ENCODE peak calls at places on chromosomes 3 and 15, in four cellular contexts. One of them, this sample, is unnamed.

GRCh38 chr15:45402955-45403892 is 24.9 kb upstream of the GATM start:
- DNase-seq in left kidney: peak; percentile 65
- DNase-seq in activated naive CD8-positive, alpha-beta T cell treated with anti-CD3 and anti-CD28 coated beads for 36 hours: peak; percentile 18
- DNase-seq in H1: no peak
- DNase-seq in this sample: peak; percentile 66

GRCh38 chr15:63157891-63158431 is 684 bp upstream of the RPS27L start:
- DNase-seq in left kidney: peak; percentile 94
- DNase-seq in activated naive CD8-positive, alpha-beta T cell treated with anti-CD3 and anti-CD28 coated beads for 36 hours: peak; percentile 17
- DNase-seq in H1: no peak
- DNase-seq in this sample: peak; percentile 69

GRCh38 chr3:185729335-185729715 is 95.5 kb downstream of the IGF2BP2 start:
- DNase-seq in left kidney: no peak
- DNase-seq in activated naive CD8-positive, alpha-beta T cell treated with anti-CD3 and anti-CD28 coated beads for 36 hours: no peak
- DNase-seq in H1: no peak
- DNase-seq in this sample: peak; percentile 44

GRCh38 chr3:114299421-114299820 is 5.6 kb downstream of the TIGIT start:
- DNase-seq in left kidney: peak; percentile 16
- DNase-seq in activated naive CD8-positive, alpha-beta T cell treated with anti-CD3 and anti-CD28 coated beads for 36 hours: peak; percentile 26
- DNase-seq in H1: no peak
- DNase-seq in this sample: peak; percentile 35

GRCh38 chr3:57029924-57030323 is 30.5 kb upstream of the SPATA12 start:
- DNase-seq in left kidney: peak; percentile 90
- DNase-seq in activated naive CD8-positive, alpha-beta T cell treated with anti-CD3 and anti-CD28 coated beads for 36 hours: no peak
- DNase-seq in H1: no peak
- DNase-seq in this sample: no peak

GRCh38 chr15:100763764-100764750 is 115.6 kb upstream of the ALDH1A3 start:
- DNase-seq in left kidney: no peak
- DNase-seq in activated naive CD8-positive, alpha-beta T cell treated with anti-CD3 and anti-CD28 coated beads for 36 hours: no peak
- DNase-seq in H1: no peak
- DNase-seq in this sample: no peak

GRCh38 chr15:98597666-98598065 is 50.7 kb upstream of the IGF1R start:
- DNase-seq in left kidney: no peak
- DNase-seq in activated naive CD8-positive, alpha-beta T cell treated with anti-CD3 and anti-CD28 coated beads for 36 hours: no peak
- DNase-seq in H1: no peak
- DNase-seq in this sample: no peak

GRCh38 chr3:4983739-4984510 is 4.7 kb downstream of the BHLHE40 start:
- DNase-seq in left kidney: no peak
- DNase-seq in activated naive CD8-positive, alpha-beta T cell treated with anti-CD3 and anti-CD28 coated beads for 36 hours: peak; percentile 78
- DNase-seq in H1: no peak
- DNase-seq in this sample: peak; percentile 98

GRCh38 chr3:47961815-47962606 is 54.2 kb downstream of the MAP4 start:
- DNase-seq in left kidney: peak; percentile 79
- DNase-seq in activated naive CD8-positive, alpha-beta T cell treated with anti-CD3 and anti-CD28 coated beads for 36 hours: peak; percentile 1
- DNase-seq in H1: no peak
- DNase-seq in this sample: peak; percentile 8

GRCh38 chr3:126375835-126376331 is 18.7 kb upstream of the KLF15 start:
- DNase-seq in left kidney: no peak
- DNase-seq in activated naive CD8-positive, alpha-beta T cell treated with anti-CD3 and anti-CD28 coated beads for 36 hours: no peak
- DNase-seq in H1: no peak
- DNase-seq in this sample: no peak

GRCh38 chr15:82548700-82549099 is 8.4 kb upstream of the RPS17 start:
- DNase-seq in left kidney: no peak
- DNase-seq in activated naive CD8-positive, alpha-beta T cell treated with anti-CD3 and anti-CD28 coated beads for 36 hours: no peak
- DNase-seq in H1: no peak
- DNase-seq in this sample: no peak

GRCh38 chr3:19103510-19103909 is 44.8 kb upstream of the KCNH8 start:
- DNase-seq in left kidney: no peak
- DNase-seq in activated naive CD8-positive, alpha-beta T cell treated with anti-CD3 and anti-CD28 coated beads for 36 hours: no peak
- DNase-seq in H1: no peak
- DNase-seq in this sample: no peak

GRCh38 chr15:68366314-68366713 is 65.6 kb downstream of the ITGA11 start:
- DNase-seq in left kidney: peak; percentile 54
- DNase-seq in activated naive CD8-positive, alpha-beta T cell treated with anti-CD3 and anti-CD28 coated beads for 36 hours: no peak
- DNase-seq in H1: no peak
- DNase-seq in this sample: peak; percentile 55

GRCh38 chr15:64895285-64896065 is 16.2 kb upstream of the ANKDD1A start:
- DNase-seq in left kidney: peak; percentile 68
- DNase-seq in activated naive CD8-positive, alpha-beta T cell treated with anti-CD3 and anti-CD28 coated beads for 36 hours: peak; percentile 43
- DNase-seq in H1: no peak
- DNase-seq in this sample: peak; percentile 86

GRCh38 chr15:58070801-58071418 is 5.4 kb upstream of the ALDH1A2 start:
- DNase-seq in left kidney: peak; percentile 87
- DNase-seq in activated naive CD8-positive, alpha-beta T cell treated with anti-CD3 and anti-CD28 coated beads for 36 hours: peak; percentile 33
- DNase-seq in H1: no peak
- DNase-seq in this sample: peak; percentile 65

This sample was measured in NB4.